ENCODE peak calls at places on chromosomes 2 and 18, in nine cellular contexts. One of them, this sample, is unnamed.

GRCh38 chr2:237171396-237171795 is 85.7 kb downstream of the COPS8 start:
- DNase-seq in iris pigment epithelial cell: peak
- DNase-seq in activated CD8-positive, alpha-beta memory T cell treated with anti-CD3 and anti-CD28 coated beads, Interleukin-2, amount 50 U/mL, for 48 hours: no peak
- DNase-seq in thyroid gland: no peak
- DNase-seq in Right ventricle myocardium superior: no peak
- DNase-seq in NCI-H345: no peak
- DNase-seq in LoVo: peak
- DNase-seq in frontal cortex: no peak
- DNase-seq in IMR-90: peak
- DNase-seq in this sample: no peak

GRCh38 chr2:38515155-38516074 is 87.3 kb downstream of the HNRNPLL start:
- DNase-seq in iris pigment epithelial cell: peak
- DNase-seq in activated CD8-positive, alpha-beta memory T cell treated with anti-CD3 and anti-CD28 coated beads, Interleukin-2, amount 50 U/mL, for 48 hours: peak
- DNase-seq in thyroid gland: peak
- DNase-seq in Right ventricle myocardium superior: peak
- DNase-seq in NCI-H345: no peak
- DNase-seq in LoVo: no peak
- DNase-seq in frontal cortex: no peak
- DNase-seq in IMR-90: peak
- DNase-seq in this sample: peak

GRCh38 chr2:215409331-215410127 is 26.3 kb downstream of the FN1 start:
- DNase-seq in iris pigment epithelial cell: no peak
- DNase-seq in activated CD8-positive, alpha-beta memory T cell treated with anti-CD3 and anti-CD28 coated beads, Interleukin-2, amount 50 U/mL, for 48 hours: peak
- DNase-seq in thyroid gland: no peak
- DNase-seq in Right ventricle myocardium superior: no peak
- DNase-seq in NCI-H345: no peak
- DNase-seq in LoVo: no peak
- DNase-seq in frontal cortex: no peak
- DNase-seq in IMR-90: peak
- DNase-seq in this sample: no peak

GRCh38 chr2:224885836-224886547 is 156.3 kb downstream of the DOCK10 start:
- DNase-seq in iris pigment epithelial cell: peak
- DNase-seq in activated CD8-positive, alpha-beta memory T cell treated with anti-CD3 and anti-CD28 coated beads, Interleukin-2, amount 50 U/mL, for 48 hours: no peak
- DNase-seq in thyroid gland: no peak
- DNase-seq in Right ventricle myocardium superior: no peak
- DNase-seq in NCI-H345: no peak
- DNase-seq in LoVo: no peak
- DNase-seq in frontal cortex: no peak
- DNase-seq in IMR-90: peak
- DNase-seq in this sample: no peak

GRCh38 chr18:30056528-30056927 is 986.0 kb downstream of the DSC3 start:
- DNase-seq in iris pigment epithelial cell: no peak
- DNase-seq in activated CD8-positive, alpha-beta memory T cell treated with anti-CD3 and anti-CD28 coated beads, Interleukin-2, amount 50 U/mL, for 48 hours: no peak
- DNase-seq in thyroid gland: no peak
- DNase-seq in Right ventricle myocardium superior: no peak
- DNase-seq in NCI-H345: no peak
- DNase-seq in LoVo: no peak
- DNase-seq in frontal cortex: no peak
- DNase-seq in IMR-90: no peak
- DNase-seq in this sample: no peak

GRCh38 chr2:238701907-238702206 is 146.0 kb upstream of the TWIST2 start:
- DNase-seq in iris pigment epithelial cell: no peak
- DNase-seq in activated CD8-positive, alpha-beta memory T cell treated with anti-CD3 and anti-CD28 coated beads, Interleukin-2, amount 50 U/mL, for 48 hours: no peak
- DNase-seq in thyroid gland: no peak
- DNase-seq in Right ventricle myocardium superior: no peak
- DNase-seq in NCI-H345: no peak
- DNase-seq in LoVo: no peak
- DNase-seq in frontal cortex: no peak
- DNase-seq in IMR-90: no peak
- DNase-seq in this sample: no peak

GRCh38 chr2:231436957-231437356 is 27.3 kb downstream of the NCL start:
- DNase-seq in iris pigment epithelial cell: no peak
- DNase-seq in activated CD8-positive, alpha-beta memory T cell treated with anti-CD3 and anti-CD28 coated beads, Interleukin-2, amount 50 U/mL, for 48 hours: no peak
- DNase-seq in thyroid gland: no peak
- DNase-seq in Right ventricle myocardium superior: no peak
- DNase-seq in NCI-H345: no peak
- DNase-seq in LoVo: no peak
- DNase-seq in frontal cortex: no peak
- DNase-seq in IMR-90: no peak
- DNase-seq in this sample: no peak

GRCh38 chr2:36355157-36355889 is at the start of gene CRIM1:
- DNase-seq in iris pigment epithelial cell: peak
- DNase-seq in activated CD8-positive, alpha-beta memory T cell treated with anti-CD3 and anti-CD28 coated beads, Interleukin-2, amount 50 U/mL, for 48 hours: peak
- DNase-seq in thyroid gland: peak
- DNase-seq in Right ventricle myocardium superior: peak
- DNase-seq in NCI-H345: peak
- DNase-seq in LoVo: peak
- DNase-seq in frontal cortex: peak
- DNase-seq in IMR-90: peak
- DNase-seq in this sample: peak

GRCh38 chr2:85215074-85216050 is 82.2 kb downstream of the TCF7L1 start:
- DNase-seq in iris pigment epithelial cell: peak
- DNase-seq in activated CD8-positive, alpha-beta memory T cell treated with anti-CD3 and anti-CD28 coated beads, Interleukin-2, amount 50 U/mL, for 48 hours: no peak
- DNase-seq in thyroid gland: peak
- DNase-seq in Right ventricle myocardium superior: no peak
- DNase-seq in NCI-H345: peak
- DNase-seq in LoVo: no peak
- DNase-seq in frontal cortex: peak
- DNase-seq in IMR-90: peak
- DNase-seq in this sample: no peak

This sample was measured in body of pancreas.